ENCODE peak calls at places on chromosomes 4 and X, in four cellular contexts. J, N, U and Q are unnamed samples.

GRCh38 chrX:150365953-150366911 is 3.1 kb downstream of the MAMLD1 start:
- DNase-seq in J (peak), N (no peak), U (no peak), Q (no peak)

GRCh38 chr4:57424231-57424897 is 314.2 kb upstream of the IGFBP7 start:
- DNase-seq in J (no peak), N (no peak), U (no peak), Q (peak)

GRCh38 chrX:70826715-70827114 is 81.8 kb downstream of the TEX11 start:
- DNase-seq in J (no peak), N (no peak), U (no peak), Q (no peak)

GRCh38 chr4:96652821-96653220 is 812.9 kb downstream of the PDHA2 start:
- DNase-seq in J (no peak), N (no peak), U (no peak), Q (no peak)

GRCh38 chrX:119728487-119728886 is 29.9 kb upstream of the SOWAHD start:
- DNase-seq in J (no peak), N (no peak), U (peak), Q (peak)

GRCh38 chr4:173318648-173319211 is 15.4 kb downstream of the HMGB2 start:
- DNase-seq in J (no peak), N (no peak), U (peak), Q (peak)

GRCh38 chr4:151302432-151302831 is 23.0 kb downstream of the SH3D19 start:
- DNase-seq in J (no peak), N (no peak), U (peak), Q (no peak)

GRCh38 chr4:114384629-114385028 is 214.0 kb upstream of the UGT8 start:
- DNase-seq in J (no peak), N (no peak), U (peak), Q (no peak)

GRCh38 chr4:182826391-182826790 is 90.8 kb downstream of the DCTD start:
- DNase-seq in J (no peak), N (no peak), U (no peak), Q (no peak)

GRCh38 chrX:91066104-91066503 is 368.5 kb upstream of the PABPC5 start:
- DNase-seq in J (no peak), N (no peak), U (no peak), Q (no peak)

GRCh38 chrX:122579521-122579920 is 604.6 kb upstream of the GRIA3 start:
- DNase-seq in J (no peak), N (no peak), U (no peak), Q (no peak)

GRCh38 chrX:122583526-122583925 is 600.6 kb upstream of the GRIA3 start:
- DNase-seq in J (no peak), N (no peak), U (no peak), Q (no peak)

GRCh38 chrX:122582280-122582679 is 601.8 kb upstream of the GRIA3 start:
- DNase-seq in J (no peak), N (no peak), U (no peak), Q (no peak)

GRCh38 chrX:122579036-122579435 is 605.0 kb upstream of the GRIA3 start:
- DNase-seq in J (no peak), N (no peak), U (no peak), Q (no peak)
- TF ChIP-seq JUNB in J (no peak), N (no peak), U (no peak), Q (no peak)

DNA sequence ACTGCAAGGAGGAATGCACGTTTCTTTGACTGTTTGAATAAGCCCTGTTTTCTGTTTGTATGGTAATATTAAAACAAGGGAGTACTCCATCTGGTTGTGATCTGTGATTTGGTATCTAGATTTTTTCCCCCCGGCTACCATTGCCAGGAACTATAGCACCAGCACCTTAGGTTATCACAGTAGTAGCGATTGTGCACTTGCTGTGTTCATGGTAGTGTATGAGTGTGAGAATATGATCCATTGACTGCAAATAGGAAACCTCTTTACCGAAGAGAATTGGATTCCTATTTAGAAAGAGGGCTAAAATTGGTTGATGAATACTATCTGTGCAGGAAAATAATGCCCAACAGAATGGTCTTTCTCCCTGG is 69.9 kb downstream of the LARP7 start:
- DNase-seq in J (no peak), N (no peak), U (no peak), Q (no peak)
- TF ChIP-seq RAD21 in J (no peak), N (no peak), U (no peak), Q (no peak)

DNA sequence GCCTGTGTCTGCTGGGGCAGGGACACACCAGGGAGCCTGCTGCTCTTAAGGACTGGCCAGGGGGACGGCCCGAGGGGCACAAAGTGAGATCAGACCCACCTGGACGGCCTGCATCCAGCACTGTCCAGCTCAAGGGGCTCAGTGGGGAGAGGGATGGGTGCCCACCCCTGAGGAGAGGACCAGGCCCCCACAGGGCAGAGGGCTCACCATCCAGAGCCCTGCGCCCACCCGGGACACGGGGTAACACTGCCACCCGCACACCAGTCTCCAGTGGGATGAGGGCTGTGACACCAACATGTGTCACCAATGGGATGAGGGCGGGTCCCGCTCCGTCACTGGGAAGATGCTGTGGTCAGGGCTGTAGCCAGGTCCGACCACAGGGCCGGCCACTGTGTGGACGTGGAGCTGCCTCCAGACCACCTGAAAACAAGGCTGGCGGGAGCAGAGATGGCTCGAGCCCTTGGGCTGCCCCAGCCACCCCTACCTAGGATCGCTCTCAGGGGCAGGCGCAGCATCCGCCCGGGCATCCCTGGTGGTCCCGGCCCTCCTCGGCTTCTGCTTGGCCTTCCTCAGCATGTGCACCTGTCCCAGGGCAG is 13.1 kb downstream of the DGKQ start:
- DNase-seq in J (no peak), N (no peak), U (no peak), Q (no peak)
- TF ChIP-seq JUNB in J (no peak), N (no peak), U (no peak), Q (no peak)

GRCh38 chr4:136505020-136505419 is 1027.3 kb downstream of the PCDH18 start:
- DNase-seq in J (no peak), N (no peak), U (no peak), Q (no peak)
- TF ChIP-seq RAD21 in J (no peak), N (no peak), U (no peak), Q (no peak)